ENCODE peak calls at places on chromosome 3, in five cellular contexts. T is GM03348; Z is fibroblast of mammary gland; V is effector memory CD4-positive, alpha-beta T cell; S is NCI-H510A. G is an unnamed sample.

GRCh38 chr3:101643861-101644613 is 32.9 kb downstream of the ZBTB11 start:
- DNase-seq in T (no peak), Z (peak), V (peak), S (no peak), G (no peak)

GRCh38 chr3:194869482-194870169 is 183.9 kb downstream of the FAM43A start:
- DNase-seq in T (peak), Z (peak), V (no peak), S (no peak), G (no peak)

GRCh38 chr3:77816470-77816869 is 776.6 kb downstream of the ROBO2 start:
- DNase-seq in T (no peak), Z (no peak), V (no peak), S (no peak), G (no peak)

GRCh38 chr3:60775956-60776355 is 475.3 kb downstream of the FHIT start:
- DNase-seq in T (no peak), Z (no peak), V (no peak), S (no peak), G (no peak)

GRCh38 chr3:172125053-172125452 is 85.7 kb downstream of the FNDC3B start:
- DNase-seq in T (no peak), Z (peak), V (no peak), S (no peak), G (no peak)

GRCh38 chr3:41900265-41900664 is 61.6 kb downstream of the ULK4 start:
- DNase-seq in T (peak), Z (peak), V (no peak), S (no peak), G (no peak)

GRCh38 chr3:115500795-115501194 is 122.5 kb upstream of the GAP43 start:
- DNase-seq in T (no peak), Z (no peak), V (no peak), S (no peak), G (no peak)

GRCh38 chr3:122929576-122930365 is 97.8 kb downstream of the SEMA5B start:
- DNase-seq in T (no peak), Z (no peak), V (no peak), S (no peak), G (no peak)

GRCh38 chr3:124101643-124102042 is 109.7 kb upstream of the ROPN1 start:
- DNase-seq in T (no peak), Z (no peak), V (no peak), S (no peak), G (no peak)

GRCh38 chr3:196638922-196639516 is 475 bp upstream of the NRROS start:
- DNase-seq in T (peak), Z (no peak), V (no peak), S (no peak), G (no peak)

GRCh38 chr3:59653405-59654119 is 603.7 kb upstream of the CFAP20DC start:
- DNase-seq in T (peak), Z (peak), V (no peak), S (no peak), G (no peak)

GRCh38 chr3:79175870-79176269 is 591.9 kb downstream of the ROBO1 start:
- DNase-seq in T (no peak), Z (peak), V (no peak), S (no peak), G (no peak)

GRCh38 chr3:112847692-112848091 is 1.0 kb upstream of the CD200R1L start:
- DNase-seq in T (no peak), Z (no peak), V (peak), S (no peak), G (no peak)

GRCh38 chr3:77323616-77324015 is 283.7 kb downstream of the ROBO2 start:
- DNase-seq in T (no peak), Z (no peak), V (no peak), S (no peak), G (no peak)

GRCh38 chr3:127754411-127755304 is 67.7 kb downstream of the MGLL start:
- DNase-seq in T (no peak), Z (no peak), V (no peak), S (no peak), G (no peak)

GRCh38 chr3:143203848-143204247 is 84.3 kb downstream of the CHST2 start:
- DNase-seq in T (peak), Z (peak), V (no peak), S (no peak), G (no peak)

GRCh38 chr3:142735462-142735861 is 11.6 kb downstream of the TRPC1 start:
- DNase-seq in T (no peak), Z (no peak), V (no peak), S (no peak), G (no peak)

G was measured in activated naive CD4-positive, alpha-beta T cell.